ENCODE peak calls at places on chromosomes 3 and 15, in seven cellular contexts. X is A172; M is kidney glomerular epithelial cell; T is stimulated activated CD4-positive, alpha-beta T cell treated with anti-CD3 and anti-CD28 coated beads, Interleukin-4, amount 100 ng/mL, for 24 hours; K is CD4-positive, alpha-beta T cell; E is cardiac fibroblast; O is stimulated activated CD8-positive, alpha-beta memory T cell treated with anti-CD3 and anti-CD28 coated beads, Interleukin-4, amount 100 ng/mL, for 1 hour. G is an unnamed sample.

GRCh38 chr3:100299031-100299430 is 35.5 kb upstream of the NIT2 start:
- DNase-seq in X (no peak), M (no peak), T (no peak), K (no peak), E (peak; percentile 74), O (no peak), G (no peak)

GRCh38 chr15:61702224-61703120 is 357.8 kb downstream of the VPS13C start:
- DNase-seq in X (no peak), M (no peak), T (no peak), K (no peak), E (no peak), O (no peak), G (no peak)

GRCh38 chr3:188206787-188207186 is 52.8 kb downstream of the LPP start:
- DNase-seq in X (no peak), M (no peak), T (no peak), K (no peak), E (no peak), O (no peak), G (no peak)

GRCh38 chr3:185813691-185814215 is 11.1 kb downstream of the IGF2BP2 start:
- DNase-seq in X (no peak), M (no peak), T (no peak), K (no peak), E (peak; percentile 70), O (no peak), G (peak; percentile 70)

GRCh38 chr15:97902140-97902780 is 58.2 kb upstream of the ARRDC4 start:
- DNase-seq in X (peak; percentile 37), M (no peak), T (no peak), K (no peak), E (peak; percentile 56), O (no peak), G (no peak)

GRCh38 chr15:72979308-72979707 is 73.0 kb upstream of the NEO1 start:
- DNase-seq in X (no peak), M (no peak), T (no peak), K (no peak), E (no peak), O (no peak), G (no peak)

GRCh38 chr3:106805625-106806024 is 571.6 kb upstream of the CCDC54 start:
- DNase-seq in X (no peak), M (no peak), T (no peak), K (no peak), E (no peak), O (no peak), G (no peak)

GRCh38 chr3:71202848-71203390 is 380.6 kb downstream of the FOXP1 start:
- DNase-seq in X (no peak), M (no peak), T (no peak), K (no peak), E (no peak), O (no peak), G (no peak)

GRCh38 chr3:197463279-197463678 is 92.5 kb downstream of the BDH1 start:
- DNase-seq in X (peak; percentile 67), M (peak; percentile 41), T (no peak), K (no peak), E (peak; percentile 58), O (no peak), G (peak; percentile 42)

GRCh38 chr3:107956991-107957467 is 133.8 kb downstream of the CD47 start:
- DNase-seq in X (no peak), M (no peak), T (no peak), K (no peak), E (peak; percentile 73), O (no peak), G (no peak)

GRCh38 chr3:135192929-135193328 is 397.9 kb downstream of the EPHB1 start:
- DNase-seq in X (no peak), M (no peak), T (no peak), K (no peak), E (no peak), O (no peak), G (no peak)

GRCh38 chr3:149579838-149580542 is 77.8 kb downstream of the WWTR1 start:
- DNase-seq in X (peak; percentile 87), M (peak; percentile 57), T (no peak), K (no peak), E (peak; percentile 87), O (no peak), G (peak; percentile 97)

GRCh38 chr3:193677734-193678133 is 84.7 kb downstream of the OPA1 start:
- DNase-seq in X (no peak), M (no peak), T (no peak), K (no peak), E (no peak), O (no peak), G (no peak)

GRCh38 chr3:98242155-98242554 is 21.9 kb upstream of the OR5H6 start:
- DNase-seq in X (no peak), M (no peak), T (no peak), K (no peak), E (no peak), O (no peak), G (no peak)

GRCh38 chr15:74541494-74542191 is 623 bp downstream of the ARID3B start:
- DNase-seq in X (peak; percentile 62), M (peak; percentile 50), T (peak; percentile 77), K (peak; percentile 42), E (peak; percentile 50), O (peak; percentile 33), G (peak; percentile 74)

GRCh38 chr3:173617490-173617889 is 219.9 kb downstream of the NLGN1 start:
- DNase-seq in X (no peak), M (no peak), T (no peak), K (no peak), E (no peak), O (no peak), G (no peak)

GRCh38 chr15:91335702-91336101 is 235.6 kb downstream of the SV2B start:
- DNase-seq in X (no peak), M (no peak), T (no peak), K (no peak), E (no peak), O (no peak), G (no peak)

GRCh38 chr3:72938471-72939265 is 50.8 kb downstream of the GXYLT2 start:
- DNase-seq in X (peak; percentile 47), M (peak; percentile 73), T (peak; percentile 20), K (no peak), E (peak; percentile 95), O (no peak), G (peak; percentile 32)

GRCh38 chr3:104069114-104069513 is 1297.6 kb upstream of the ALCAM start:
- DNase-seq in X (peak; percentile 45), M (peak; percentile 65), T (no peak), K (no peak), E (no peak), O (no peak), G (peak; percentile 87)

GRCh38 chr3:136577791-136578190 is 174.4 kb downstream of the STAG1 start:
- DNase-seq in X (no peak), M (no peak), T (no peak), K (no peak), E (no peak), O (no peak), G (no peak)

GRCh38 chr3:27633224-27633545 is 88.9 kb downstream of the EOMES start:
- DNase-seq in X (peak; percentile 47), M (no peak), T (no peak), K (no peak), E (peak; percentile 76), O (no peak), G (peak; percentile 6)

GRCh38 chr3:127092776-127093175 is 100.2 kb upstream of the PRR23E start:
- DNase-seq in X (no peak), M (no peak), T (no peak), K (no peak), E (no peak), O (no peak), G (no peak)

GRCh38 chr3:188706599-188706998 is 465.2 kb upstream of the TPRG1 start:
- DNase-seq in X (no peak), M (no peak), T (no peak), K (no peak), E (peak; percentile 19), O (no peak), G (no peak)

GRCh38 chr15:28004143-28005003 is 94.7 kb downstream of the OCA2 start:
- DNase-seq in X (no peak), M (no peak), T (no peak), K (no peak), E (no peak), O (no peak), G (no peak)

GRCh38 chr3:140794507-140794906 is 116.6 kb downstream of the TRIM42 start:
- DNase-seq in X (no peak), M (no peak), T (no peak), K (no peak), E (no peak), O (no peak), G (no peak)

GRCh38 chr3:908839-909238 is 184.0 kb upstream of the CNTN6 start:
- DNase-seq in X (no peak), M (peak; percentile 10), T (no peak), K (no peak), E (peak; percentile 6), O (no peak), G (no peak)

GRCh38 chr15:47750030-47750739 is 32.9 kb downstream of the SEMA6D start:
- DNase-seq in X (peak; percentile 29), M (peak; percentile 92), T (no peak), K (no peak), E (peak; percentile 84), O (no peak), G (peak; percentile 83)

GRCh38 chr3:141656771-141657170 is 81.3 kb upstream of the RNF7 start:
- DNase-seq in X (no peak), M (no peak), T (no peak), K (no peak), E (peak; percentile 67), O (no peak), G (no peak)